ENCODE peak calls at places on chromosome X, in six cellular contexts. G is RWPE1, D is lower lobe of right lung, A is tibial artery, X is uterus, U is astrocyte. T is an unnamed sample.

GRCh38 chrX:150185766-150186165 is 177.4 kb upstream of the MAMLD1 start:
- DNase-seq in D (no peak), U (no peak), G (no peak), A (no peak), X (no peak), T (no peak)

GRCh38 chrX:12228862-12229261 is 90.6 kb downstream of the FRMPD4 start:
- DNase-seq in D (no peak), X (no peak), A (no peak), U (peak), G (no peak), T (no peak)

GRCh38 chrX:44536198-44536597 is 6.5 kb downstream of the FUNDC1 start:
- DNase-seq in D (no peak), U (no peak), G (no peak), A (no peak), X (no peak), T (no peak)

GRCh38 chrX:74924449-74925209 is 623 bp downstream of the NEXMIF start:
- DNase-seq in U (peak), A (peak), X (peak), G (peak), D (peak), T (peak)

GRCh38 chrX:100895365-100896075 is 21.4 kb upstream of the NOX1 start:
- DNase-seq in X (no peak), G (peak), A (no peak), D (no peak), U (peak), T (no peak)

GRCh38 chrX:107659768-107660167 is 31.5 kb downstream of the PRPS1 start:
- DNase-seq in D (no peak), U (no peak), A (peak), X (no peak), G (peak), T (no peak)

GRCh38 chrX:50769389-50770063 is 44.5 kb downstream of the SHROOM4 start:
- DNase-seq in A (no peak), X (no peak), U (no peak), G (no peak), D (no peak), T (no peak)

GRCh38 chrX:1449581-1450149 is 3.0 kb downstream of the ASMTL start:
- DNase-seq in X (no peak), A (no peak), D (no peak), U (no peak), G (no peak), T (no peak)

GRCh38 chrX:20459410-20460350 is 193.0 kb upstream of the RPS6KA3 start:
- DNase-seq in G (no peak), D (no peak), U (no peak), A (no peak), X (no peak), T (no peak)

GRCh38 chrX:141632124-141632523 is 42.6 kb downstream of the SPANXA2 start:
- DNase-seq in X (no peak), G (peak), A (no peak), D (no peak), U (peak), T (no peak)

GRCh38 chrX:48920713-48921104 is 1.9 kb upstream of the PIM2 start:
- DNase-seq in G (no peak), D (no peak), U (no peak), X (no peak), A (no peak), T (no peak)

GRCh38 chrX:15838017-15838416 is 16.6 kb downstream of the AP1S2 start:
- DNase-seq in X (no peak), A (no peak), G (no peak), D (no peak), U (no peak), T (no peak)
- TF ChIP-seq CTCF in X (no peak), A (no peak), G (no peak), D (no peak), U (no peak), T (peak)

DNA sequence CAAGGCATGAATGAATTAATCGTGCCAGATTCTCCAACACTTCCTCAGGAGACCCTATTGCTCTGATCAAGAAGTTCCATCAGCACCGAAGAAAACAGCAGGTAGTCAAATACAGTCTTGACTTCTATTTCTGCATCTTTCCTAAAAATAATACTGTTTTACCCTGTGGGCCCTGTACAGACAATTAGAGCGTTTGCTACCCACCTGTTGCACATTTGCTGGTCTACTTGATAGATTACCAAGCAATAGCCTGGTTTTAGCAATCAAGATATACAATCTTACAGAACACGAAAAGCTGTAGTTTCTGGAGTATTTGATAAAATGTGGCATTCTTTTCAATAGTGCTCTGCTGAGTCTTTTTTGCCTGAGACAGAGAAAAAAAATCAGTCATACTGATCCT is 12.3 kb downstream of the GPR174 start:
- DNase-seq in A (no peak), U (no peak), X (no peak), D (no peak), G (no peak), T (no peak)
- TF ChIP-seq CTCF in A (no peak), U (no peak), X (no peak), D (no peak), G (no peak), T (no peak)

GRCh38 chrX:115264009-115264408 is 25.5 kb upstream of the LUZP4 start:
- DNase-seq in D (no peak), A (no peak), X (no peak), G (no peak), U (no peak), T (no peak)

GRCh38 chrX:115266300-115266699 is 23.2 kb upstream of the LUZP4 start:
- DNase-seq in X (no peak), G (no peak), D (no peak), U (no peak), A (no peak), T (no peak)

GRCh38 chrX:115268421-115268820 is 21.1 kb upstream of the LUZP4 start:
- DNase-seq in D (no peak), A (no peak), G (no peak), U (no peak), X (no peak), T (no peak)
- TF ChIP-seq CTCF in D (peak), A (no peak), G (no peak), U (peak), X (no peak), T (peak)

GRCh38 chrX:22340022-22340616 is 67.4 kb downstream of the CBLL2 start:
- DNase-seq in A (no peak), D (no peak), U (no peak), G (no peak), X (no peak), T (no peak)
- TF ChIP-seq CTCF in A (no peak), D (no peak), U (no peak), G (no peak), X (no peak), T (no peak)

GRCh38 chrX:154914052-154914451 is 27.9 kb downstream of the F8A1 start:
- DNase-seq in X (no peak), U (no peak), A (no peak), D (no peak), G (no peak), T (no peak)

DNA sequence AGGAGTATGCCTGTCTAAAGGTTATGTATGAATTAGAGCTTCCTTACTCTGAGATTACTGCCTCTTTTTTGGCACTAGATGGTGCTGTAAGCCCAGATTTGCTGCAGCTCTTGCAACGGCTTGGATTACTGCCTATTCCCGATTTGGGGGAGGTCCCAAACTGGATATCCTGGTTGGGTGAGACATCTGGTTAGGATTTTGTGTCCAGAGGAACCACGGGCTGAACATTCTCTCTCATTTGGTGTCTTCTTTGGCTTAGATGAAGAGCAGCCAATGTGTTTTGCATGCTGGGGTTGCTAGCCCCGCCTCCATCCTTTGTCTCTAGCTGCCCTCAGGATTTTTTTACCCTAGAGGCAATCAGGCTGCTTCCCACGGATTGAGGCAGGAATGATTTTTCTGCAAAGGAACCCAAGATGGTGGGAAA is 31.9 kb downstream of the F8A1 start:
- DNase-seq in D (no peak), X (peak), G (peak), U (peak), A (peak), T (no peak)
- TF ChIP-seq CTCF in D (peak), X (peak), G (peak), U (peak), A (peak), T (peak)

DNA sequence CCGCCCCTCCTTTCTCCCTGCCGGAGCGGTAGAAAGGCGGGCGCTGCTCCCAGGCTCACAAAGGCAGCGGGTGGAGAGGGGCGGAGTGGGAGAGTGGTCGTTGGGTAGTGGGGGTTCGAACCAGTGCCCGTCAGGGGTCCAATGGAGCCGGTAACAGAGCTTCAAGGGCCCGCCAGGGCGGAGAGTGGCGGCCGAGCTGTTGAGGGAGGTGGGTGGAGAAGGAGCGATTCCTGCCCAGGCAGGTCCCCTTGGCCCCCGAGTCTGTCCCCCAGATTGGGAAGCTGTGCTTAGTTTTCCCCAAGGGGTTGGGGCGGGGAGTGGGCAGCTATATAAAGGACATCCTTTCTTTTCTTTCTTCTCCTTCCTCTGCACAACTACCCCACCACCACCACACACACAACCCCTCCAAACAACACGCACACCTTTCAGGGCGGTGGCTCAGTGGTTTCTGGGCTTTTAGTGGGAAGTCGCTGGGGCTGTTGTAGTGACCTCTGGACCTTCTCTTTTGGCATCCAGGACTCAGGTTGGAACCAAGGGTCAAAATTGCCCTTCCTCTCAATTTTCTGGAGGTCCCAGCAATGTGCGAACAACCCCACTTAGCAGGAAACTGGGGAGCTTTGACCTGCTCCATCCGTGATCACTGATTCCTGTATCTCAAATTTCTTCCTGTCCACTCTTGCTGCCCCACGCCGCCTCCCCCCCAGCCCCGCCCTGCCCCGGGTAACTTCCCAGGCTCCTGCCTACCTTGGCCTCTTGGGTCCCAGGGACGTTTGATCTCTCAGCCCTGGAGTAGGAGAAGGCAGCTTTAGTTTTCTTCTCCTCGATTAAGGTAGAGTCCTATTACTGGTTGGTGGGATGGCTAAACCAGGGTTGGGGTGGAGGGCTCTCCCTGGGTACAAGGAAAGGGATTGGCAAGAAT is 1.9 kb downstream of the EFNB1 start:
- DNase-seq in X (peak), U (no peak), A (no peak), D (no peak), G (no peak), T (peak)
- TF ChIP-seq CTCF in X (no peak), U (no peak), A (no peak), D (no peak), G (no peak), T (no peak)

T was measured in type B pancreatic cell.